ENCODE peak calls at places on chromosomes 1 and 21, in ten cellular contexts. J is aorta, B is pancreas, M is Karpas-422, O is uterus, G is esophagus muscularis mucosa, H is psoas muscle, I is lung, D is GM23248, Z is right lobe of liver. W is an unnamed sample.

GRCh38 chr1:42176902-42177519 is 12.5 kb upstream of the GUCA2A start:
- DNase-seq in H (no peak), O (no peak), J (no peak), M (peak; percentile 81), D (peak; percentile 63), G (no peak), Z (no peak), B (no peak), I (no peak), W (no peak)

GRCh38 chr1:79006564-79006963 is at the start of gene ADGRL4:
- DNase-seq in M (no peak), G (no peak), H (peak; percentile 57), D (peak; percentile 73), J (peak; percentile 46), O (peak; percentile 25), Z (peak; percentile 57), B (peak; percentile 57), I (no peak), W (no peak)

GRCh38 chr21:45041351-45041805 is 33.0 kb upstream of the ADARB1 start:
- DNase-seq in I (peak; percentile 69), H (peak; percentile 91), Z (no peak), D (peak; percentile 91), G (peak; percentile 97), B (no peak), J (peak; percentile 88), M (no peak), O (peak; percentile 87), W (peak; percentile 94)

GRCh38 chr1:234559152-234559916 is 50.6 kb downstream of the IRF2BP2 start:
- DNase-seq in J (no peak), I (no peak), D (no peak), M (no peak), B (no peak), Z (no peak), G (no peak), O (peak; percentile 10), H (no peak), W (no peak)

GRCh38 chr1:21520899-21521716 is 11.9 kb downstream of the ALPL start:
- DNase-seq in G (no peak), H (no peak), I (no peak), B (no peak), D (peak; percentile 55), Z (no peak), M (peak; percentile 82), J (no peak), O (no peak), W (no peak)

GRCh38 chr1:52237430-52237829 is 95.5 kb downstream of the ZFYVE9 start:
- DNase-seq in G (no peak), Z (no peak), J (no peak), D (peak; percentile 75), H (no peak), B (no peak), O (no peak), I (no peak), M (no peak), W (no peak)

GRCh38 chr1:87052986-87053385 is 138.6 kb downstream of the HS2ST1 start:
- DNase-seq in J (no peak), I (no peak), G (no peak), D (no peak), B (no peak), M (no peak), Z (no peak), H (no peak), O (no peak), W (no peak)

GRCh38 chr1:157626099-157626498 is 28.2 kb upstream of the FCRL4 start:
- DNase-seq in H (no peak), J (no peak), Z (no peak), O (no peak), G (no peak), M (peak; percentile 88), B (no peak), D (no peak), I (no peak), W (no peak)

GRCh38 chr1:44038876-44039657 is 7.8 kb upstream of the SLC6A9 start:
- DNase-seq in I (no peak), M (no peak), D (peak; percentile 61), H (no peak), J (no peak), B (no peak), Z (no peak), G (no peak), O (no peak), W (no peak)

GRCh38 chr1:2480236-2480985 is 4.3 kb downstream of the PLCH2 start:
- DNase-seq in J (no peak), I (no peak), O (no peak), B (no peak), D (no peak), G (no peak), Z (no peak), M (no peak), H (no peak), W (no peak)

GRCh38 chr1:110160701-110161100 is 10.4 kb downstream of the SLC6A17 start:
- DNase-seq in M (no peak), G (no peak), Z (no peak), J (no peak), B (no peak), O (no peak), D (no peak), H (no peak), I (no peak), W (no peak)

DNA sequence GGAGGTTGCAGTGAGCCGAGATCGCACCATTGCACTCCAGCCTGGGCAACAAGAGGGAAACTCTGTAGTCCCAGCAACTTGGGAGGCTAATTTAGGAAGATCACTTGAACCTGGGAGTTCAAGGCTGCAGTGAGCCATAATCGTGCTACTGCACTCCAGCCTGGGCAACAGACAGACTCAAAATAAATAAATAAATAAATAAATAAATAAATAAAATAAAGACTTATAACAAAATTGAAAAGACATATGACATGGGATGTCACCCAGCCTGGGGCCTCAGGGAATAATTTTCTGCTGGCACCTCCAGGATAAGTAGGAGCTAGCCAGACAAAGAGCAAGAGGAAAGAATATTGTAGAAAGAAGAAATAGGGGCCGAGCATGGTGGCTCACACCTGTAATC is 77.9 kb upstream of the PUM1 start:
- DNase-seq in B (no peak), H (no peak), G (no peak), Z (no peak), M (no peak), O (no peak), D (no peak), J (no peak), I (no peak), W (no peak)
- H3K36me3 ChIP-seq in B (no peaks in the 10 kb centered on the region), H (no peaks in the 10 kb centered on the region), G (no peaks in the 10 kb centered on the region), Z (no peaks in the 10 kb centered on the region), M (no peaks in the 10 kb centered on the region), O (no peaks in the 10 kb centered on the region), D (no peaks in the 10 kb centered on the region), J (no peaks in the 10 kb centered on the region), I (no peaks in the 10 kb centered on the region), W (no peaks in the 10 kb centered on the region)

GRCh38 chr1:181111559-181111958 is 23.1 kb downstream of the IER5 start:
- DNase-seq in Z (peak; percentile 5), O (no peak), D (peak; percentile 50), M (no peak), G (no peak), I (no peak), B (no peak), J (no peak), H (no peak), W (no peak)

GRCh38 chr1:181113061-181113695 is 24.7 kb downstream of the IER5 start:
- DNase-seq in B (no peak), M (no peak), I (no peak), D (peak; percentile 76), Z (peak; percentile 31), G (no peak), O (peak; percentile 45), J (no peak), H (peak; percentile 68), W (no peak)

GRCh38 chr1:181114574-181115366 is 26.3 kb downstream of the IER5 start:
- DNase-seq in H (no peak), D (no peak), G (no peak), I (no peak), O (peak; percentile 65), J (no peak), Z (peak; percentile 4), M (no peak), B (no peak), W (no peak)

GRCh38 chr1:181115367-181115684 is 26.8 kb downstream of the IER5 start:
- DNase-seq in H (no peak), I (no peak), G (no peak), B (no peak), J (no peak), M (no peak), O (no peak), D (no peak), Z (no peak), W (no peak)

GRCh38 chr1:181112071-181112929 is 23.8 kb downstream of the IER5 start:
- DNase-seq in G (peak; percentile 96), J (peak; percentile 88), Z (peak; percentile 84), M (no peak), I (peak; percentile 90), B (peak; percentile 70), O (peak; percentile 91), H (peak; percentile 95), D (peak; percentile 99), W (peak; percentile 94)
- H3K4me1 ChIP-seq in G (peaks cover 35% of the 10 kb centered on the region), J (peaks cover 3% of the 10 kb centered on the region), Z (no peaks in the 10 kb centered on the region), M (peaks cover 21% of the 10 kb centered on the region), I (peaks cover 20% of the 10 kb centered on the region), B (peaks cover 17% of the 10 kb centered on the region), O (peaks cover 16% of the 10 kb centered on the region), H (peaks cover 27% of the 10 kb centered on the region), D (peaks cover 24% of the 10 kb centered on the region), W (peaks cover 17% of the 10 kb centered on the region)

GRCh38 chr1:201363455-201363854 is 14.0 kb downstream of the TNNT2 start:
- DNase-seq in D (no peak), M (no peak), G (no peak), J (peak; percentile 5), H (peak; percentile 27), O (no peak), B (peak; percentile 4), I (no peak), Z (peak; percentile 6), W (no peak)
- H3K36me3 ChIP-seq in D (no peaks in the 10 kb centered on the region), M (no peaks in the 10 kb centered on the region), G (no peaks in the 10 kb centered on the region), J (no peaks in the 10 kb centered on the region), H (no peaks in the 10 kb centered on the region), O (no peaks in the 10 kb centered on the region), B (no peaks in the 10 kb centered on the region), I (peaks cover 2% of the 10 kb centered on the region), Z (no peaks in the 10 kb centered on the region), W (no peaks in the 10 kb centered on the region)

GRCh38 chr1:154935749-154936415 is 637 bp downstream of the PMVK start:
- DNase-seq in O (no peak), Z (no peak), M (peak; percentile 74), H (no peak), D (no peak), J (no peak), G (no peak), I (no peak), B (no peak), W (no peak)

GRCh38 chr1:154938604-154939399 is 2.3 kb upstream of the PMVK start:
- DNase-seq in B (no peak), O (no peak), H (no peak), G (no peak), D (no peak), M (peak; percentile 50), Z (no peak), I (no peak), J (peak; percentile 32), W (no peak)

GRCh38 chr1:154936416-154937050 is at the start of gene PMVK:
- DNase-seq in O (peak; percentile 93), J (peak; percentile 97), H (peak; percentile 97), I (peak; percentile 96), D (peak; percentile 98), B (peak; percentile 92), M (peak; percentile 98), Z (peak; percentile 98), G (peak; percentile 99), W (peak; percentile 99)

GRCh38 chr1:154937051-154937987 is 800 bp upstream of the PMVK start:
- DNase-seq in H (peak; percentile 96), O (peak; percentile 89), D (peak; percentile 97), J (peak; percentile 96), I (peak; percentile 89), Z (peak; percentile 95), B (peak; percentile 90), G (peak; percentile 98), M (peak; percentile 97), W (peak; percentile 97)

GRCh38 chr1:154937988-154938386 is 1.5 kb upstream of the PMVK start:
- DNase-seq in J (peak; percentile 40), M (no peak), Z (no peak), O (no peak), B (no peak), H (no peak), G (no peak), D (no peak), I (no peak), W (no peak)
- H3K4me1 ChIP-seq in J (no peaks in the 10 kb centered on the region), M (peaks cover 66% of the 10 kb centered on the region), Z (no peaks in the 10 kb centered on the region), O (no peaks in the 10 kb centered on the region), B (peaks cover 23% of the 10 kb centered on the region), H (peaks cover 4% of the 10 kb centered on the region), G (peaks cover 72% of the 10 kb centered on the region), D (peaks cover 14% of the 10 kb centered on the region), I (peaks cover 10% of the 10 kb centered on the region), W (peaks cover 31% of the 10 kb centered on the region)